ENCODE peak calls at places on chromosomes 5 and 9, in seven cellular contexts. Z is transverse colon, O is mucosa of descending colon, N is chondrocyte, S is heart left ventricle, G is colonic mucosa, L is A673. C is an unnamed sample.
A peak's percentile ranks its signal among the peaks of the same experiment; 100 is the strongest.

GRCh38 chr5:141793881-141794280 is 84.3 kb downstream of the PCDH1 start:
- DNase-seq in Z (no peak), O (no peak), N (no peak), S (no peak), G (no peak), L (no peak), C (no peak)

GRCh38 chr5:154771383-154771901 is 16.3 kb downstream of the LARP1 start:
- DNase-seq in Z (no peak), O (no peak), N (no peak), S (peak; percentile 23), G (no peak), L (peak; percentile 20), C (peak; percentile 42)

GRCh38 chr5:74575741-74576538 is 64.6 kb downstream of the ENC1 start:
- DNase-seq in Z (no peak), O (no peak), N (no peak), S (no peak), G (no peak), L (peak; percentile 77), C (no peak)

GRCh38 chr5:143155445-143155844 is 248.0 kb downstream of the NR3C1 start:
- DNase-seq in Z (no peak), O (no peak), N (no peak), S (no peak), G (no peak), L (no peak), C (no peak)

GRCh38 chr5:59416441-59416840 is 477.1 kb downstream of the PDE4D start:
- DNase-seq in Z (no peak), O (no peak), N (no peak), S (no peak), G (no peak), L (no peak), C (no peak)

GRCh38 chr5:82105457-82105856 is 133.6 kb downstream of the ATG10 start:
- DNase-seq in Z (no peak), O (no peak), N (no peak), S (no peak), G (no peak), L (no peak), C (no peak)

GRCh38 chr9:128494108-128494742 is 10.3 kb upstream of the GLE1 start:
- DNase-seq in Z (peak; percentile 58), O (peak; percentile 77), N (peak; percentile 79), S (peak; percentile 64), G (peak; percentile 69), L (peak; percentile 26), C (no peak)

GRCh38 chr5:40410231-40410861 is 269.4 kb upstream of the PTGER4 start:
- DNase-seq in Z (no peak), O (peak; percentile 41), N (no peak), S (peak; percentile 28), G (no peak), L (peak; percentile 44), C (no peak)

GRCh38 chr9:128034821-128035764 is 32.0 kb downstream of the NAIF1 start:
- DNase-seq in Z (peak; percentile 75), O (peak; percentile 80), N (no peak), S (peak; percentile 64), G (peak; percentile 75), L (peak; percentile 82), C (peak; percentile 43)

GRCh38 chr9:114031037-114031436 is 47.1 kb downstream of the AMBP start:
- DNase-seq in Z (no peak), O (no peak), N (no peak), S (no peak), G (no peak), L (no peak), C (no peak)

GRCh38 chr5:145246961-145247744 is 588.0 kb downstream of the PRELID2 start:
- DNase-seq in Z (no peak), O (no peak), N (no peak), S (no peak), G (no peak), L (peak; percentile 46), C (no peak)

GRCh38 chr5:957730-958485 is 50.7 kb upstream of the NKD2 start:
- DNase-seq in Z (no peak), O (no peak), N (no peak), S (no peak), G (no peak), L (no peak), C (no peak)

GRCh38 chr9:136079211-136079915 is 15.7 kb downstream of the NACC2 start:
- DNase-seq in Z (no peak), O (no peak), N (peak; percentile 77), S (no peak), G (no peak), L (no peak), C (no peak)

GRCh38 chr5:54630738-54631369 is 113.3 kb downstream of the SNX18 start:
- DNase-seq in Z (no peak), O (no peak), N (no peak), S (peak; percentile 20), G (no peak), L (no peak), C (no peak)

GRCh38 chr9:76023715-76024195 is 133.3 kb downstream of the PCSK5 start:
- DNase-seq in Z (no peak), O (no peak), N (no peak), S (no peak), G (no peak), L (no peak), C (no peak)

GRCh38 chr9:91420471-91421021 is 3.1 kb downstream of the NFIL3 start:
- DNase-seq in Z (no peak), O (no peak), N (no peak), S (no peak), G (no peak), L (no peak), C (no peak)

GRCh38 chr9:978117-978830 is 1.8 kb downstream of the DMRT3 start:
- DNase-seq in Z (no peak), O (no peak), N (no peak), S (no peak), G (no peak), L (no peak), C (no peak)

GRCh38 chr5:158951951-158952545 is 147.7 kb downstream of the EBF1 start:
- DNase-seq in Z (no peak), O (no peak), N (no peak), S (no peak), G (no peak), L (no peak), C (no peak)

GRCh38 chr5:143931389-143931984 is 119.5 kb downstream of the HMHB1 start:
- DNase-seq in Z (no peak), O (no peak), N (no peak), S (no peak), G (no peak), L (no peak), C (no peak)

GRCh38 chr9:3863114-3863528 is 337.3 kb upstream of the RFX3 start:
- DNase-seq in Z (no peak), O (no peak), N (no peak), S (no peak), G (no peak), L (peak; percentile 92), C (no peak)
- TF ChIP-seq CTCF in Z (no peak), O (no peak), N (peak; percentile 56), S (no peak), G (no peak), L (no peak), C (no peak)

DNA sequence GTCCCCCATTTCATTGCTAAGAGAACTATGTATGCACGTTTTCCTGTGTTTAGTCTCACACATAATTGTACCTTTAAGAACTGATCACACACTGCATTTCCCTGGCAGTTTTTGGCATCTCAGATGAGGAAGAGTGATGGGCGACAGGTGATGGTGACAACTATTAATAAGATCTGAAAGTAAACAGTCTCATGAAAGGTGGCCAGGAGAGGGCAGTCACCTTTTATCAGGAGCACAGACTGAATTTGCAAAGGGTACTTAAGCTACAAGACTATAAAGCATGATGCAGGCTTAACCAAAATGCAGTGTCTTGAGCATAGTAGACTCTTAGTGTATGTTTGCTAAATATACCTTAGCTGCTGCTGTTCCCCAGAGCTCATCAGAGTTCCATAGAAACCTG is 91.5 kb downstream of the GHR start:
- DNase-seq in Z (no peak), O (peak; percentile 51), N (no peak), S (no peak), G (no peak), L (no peak), C (no peak)
- TF ChIP-seq CTCF in Z (no peak), O (no peak), N (no peak), S (no peak), G (no peak), L (no peak), C (no peak)

GRCh38 chr5:64942460-64942859 is 173.7 kb downstream of the CWC27 start:
- DNase-seq in Z (no peak), O (no peak), N (no peak), S (no peak), G (no peak), L (no peak), C (no peak)

GRCh38 chr5:64944868-64945267 is 176.1 kb downstream of the CWC27 start:
- DNase-seq in Z (no peak), O (no peak), N (no peak), S (no peak), G (no peak), L (no peak), C (no peak)

DNA sequence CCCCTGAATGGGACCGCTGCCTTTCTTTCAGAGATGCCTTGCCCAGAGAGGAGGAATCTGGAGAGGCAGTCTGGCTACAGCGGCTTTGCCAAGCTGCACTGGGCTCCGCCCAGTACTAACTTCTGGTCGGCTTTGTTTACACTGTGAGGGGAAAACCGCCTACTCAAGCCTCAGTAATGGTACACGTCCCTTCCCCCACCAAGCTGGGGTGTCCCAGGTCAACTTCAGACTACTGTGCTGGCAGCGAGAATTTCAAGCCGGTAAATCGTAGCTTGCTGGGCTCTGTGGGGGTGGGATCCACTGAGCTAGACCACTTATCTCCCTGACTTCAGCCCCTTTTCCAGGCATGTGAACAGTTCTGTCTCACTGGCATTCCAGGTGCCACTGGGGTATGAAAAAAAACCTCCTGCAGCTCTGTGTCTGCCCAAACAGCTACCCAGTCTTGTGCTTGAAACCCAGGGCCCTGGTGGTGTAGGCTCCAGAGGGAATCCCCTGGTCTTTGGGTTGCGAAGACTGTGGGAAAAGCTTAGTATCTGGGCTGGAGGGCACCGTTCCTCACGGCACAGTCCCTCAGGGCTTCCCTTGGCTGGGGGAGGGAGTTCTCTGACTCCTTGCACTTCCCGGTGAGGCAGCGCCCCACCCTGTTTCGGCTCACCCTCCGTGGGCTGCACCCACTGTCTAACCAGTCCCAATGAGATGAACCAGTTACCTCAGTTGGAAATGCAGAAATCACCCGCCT is 171.2 kb downstream of the CWC27 start:
- DNase-seq in Z (peak; percentile 16), O (peak; percentile 42), N (no peak), S (no peak), G (peak; percentile 64), L (no peak), C (no peak)
- TF ChIP-seq CTCF in Z (no peak), O (no peak), N (no peak), S (no peak), G (no peak), L (no peak), C (no peak)

DNA sequence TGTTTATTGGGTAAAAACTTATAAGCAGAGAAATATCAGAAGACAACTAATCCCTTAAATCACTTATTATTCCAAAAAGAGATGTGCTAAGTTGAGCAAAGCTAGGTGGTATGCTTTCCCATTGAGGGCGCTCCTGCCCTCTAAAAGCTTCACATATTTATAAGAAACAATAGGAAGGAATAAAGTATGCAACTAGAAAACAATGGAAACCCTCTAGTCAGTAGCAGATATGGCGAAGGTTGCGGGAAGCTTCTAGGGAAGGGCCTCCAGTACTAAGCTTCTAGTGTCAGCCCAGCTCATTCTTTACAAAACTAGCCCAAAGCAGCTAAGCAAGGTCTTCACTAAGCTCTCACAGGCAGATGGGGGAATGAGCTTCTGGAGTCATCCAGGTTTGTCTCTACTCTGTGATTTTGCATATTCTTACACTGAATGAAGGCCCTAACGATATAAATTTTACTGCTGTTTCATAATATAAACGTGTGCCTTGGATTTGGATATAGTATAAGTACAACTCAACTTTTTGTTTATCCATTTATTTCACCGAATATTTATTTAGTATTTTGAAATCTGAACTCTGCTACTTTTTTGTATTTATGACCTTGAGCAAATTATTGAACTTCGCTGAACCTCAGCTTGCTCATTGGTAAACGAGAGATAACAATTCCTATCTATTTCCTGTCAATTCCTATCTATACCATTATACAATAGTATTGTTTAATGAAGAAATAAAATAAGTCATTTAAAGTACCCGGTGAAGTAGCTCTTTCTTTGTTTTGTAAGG is 571.4 kb downstream of the ELAVL2 start:
- DNase-seq in Z (no peak), O (no peak), N (no peak), S (no peak), G (no peak), L (no peak), C (no peak)
- TF ChIP-seq CTCF in Z (no peak), O (no peak), N (no peak), S (no peak), G (no peak), L (no peak), C (no peak)